ENCODE peak calls at places on chromosomes 11 and 22, in six cellular contexts. R is prostate gland, I is endodermal cell, F is body of pancreas, O is Caco-2, Q is pancreas. S is an unnamed sample. For H3K4me1, the result is how much of the 10 kb centered on the place peaks cover.

GRCh38 chr22:49211176-49211575 is 616.5 kb downstream of the BRD1 start:
- DNase-seq in F (no peak), R (no peak), Q (no peak), O (no peak), I (peak), S (peak)

GRCh38 chr22:46280999-46281623 is 13.3 kb downstream of the TTC38 start:
- DNase-seq in F (no peak), R (no peak), O (no peak), Q (no peak), I (no peak), S (peak)

GRCh38 chr11:59551651-59552521 is 40.5 kb downstream of the OR4D9 start:
- DNase-seq in Q (no peak), O (peak), R (no peak), I (peak), F (peak), S (no peak)

GRCh38 chr22:21589415-21589814 is 21.9 kb downstream of the UBE2L3 start:
- DNase-seq in I (no peak), R (no peak), O (no peak), Q (no peak), F (no peak), S (no peak)

GRCh38 chr11:65814131-65814959 is 19.4 kb upstream of the SNX32 start:
- DNase-seq in R (no peak), Q (no peak), F (peak), O (no peak), I (no peak), S (peak)

GRCh38 chr22:42969348-42969975 is 45.5 kb downstream of the PACSIN2 start:
- DNase-seq in O (no peak), F (no peak), R (no peak), Q (no peak), I (no peak), S (no peak)

GRCh38 chr11:37560346-37560745 is 962.3 kb upstream of the RAG2 start:
- DNase-seq in I (no peak), F (no peak), R (no peak), Q (no peak), O (no peak), S (no peak)

GRCh38 chr11:133947298-133947905 is 9.4 kb downstream of the IGSF9B start:
- DNase-seq in Q (no peak), O (no peak), F (peak), R (no peak), I (peak), S (peak)

GRCh38 chr11:8959546-8960166 is 4.6 kb downstream of the TMEM9B start:
- DNase-seq in O (peak), Q (peak), R (peak), F (peak), I (peak), S (no peak)

GRCh38 chr11:35525501-35526175 is at the start of gene PAMR1:
- DNase-seq in F (peak), Q (peak), O (peak), R (peak), I (peak), S (peak)

GRCh38 chr11:76649964-76650363 is 20.6 kb downstream of the LRRC32 start:
- DNase-seq in O (no peak), I (peak), Q (no peak), R (no peak), F (no peak), S (no peak)

GRCh38 chr11:64292458-64293254 is 1.6 kb downstream of the KCNK4 start:
- DNase-seq in O (no peak), F (no peak), Q (no peak), R (no peak), I (no peak), S (no peak)

GRCh38 chr22:44037519-44038370 is 13.6 kb downstream of the PARVB start:
- DNase-seq in R (no peak), O (no peak), F (no peak), Q (no peak), I (no peak), S (no peak)

GRCh38 chr22:46584081-46584903 is 35.9 kb upstream of the GRAMD4 start:
- DNase-seq in Q (no peak), O (no peak), I (peak), R (no peak), F (no peak), S (peak)

GRCh38 chr11:18802381-18803257 is 11.0 kb upstream of the PTPN5 start:
- DNase-seq in Q (peak), I (peak), F (peak), R (peak), O (peak), S (no peak)

GRCh38 chr11:44138286-44138685 is 42.8 kb downstream of the EXT2 start:
- DNase-seq in Q (no peak), R (no peak), F (no peak), O (no peak), I (no peak), S (no peak)

GRCh38 chr11:113796663-113797259 is 17.2 kb downstream of the CLDN25 start:
- DNase-seq in I (peak), R (peak), F (peak), O (peak), Q (peak), S (no peak)

GRCh38 chr11:120578591-120579154 is 67.1 kb downstream of the GRIK4 start:
- DNase-seq in O (no peak), F (no peak), I (peak), Q (no peak), R (no peak), S (no peak)

GRCh38 chr11:58900479-58901420 is 38.5 kb upstream of the GLYATL1 start:
- DNase-seq in F (peak), R (peak), I (peak), O (peak), Q (peak), S (peak)

GRCh38 chr22:29382575-29383328 is 5.6 kb downstream of the AP1B1 start:
- DNase-seq in Q (peak), I (no peak), R (no peak), F (peak), O (peak), S (no peak)

GRCh38 chr22:42316988-42317387 is 46.5 kb upstream of the TCF20 start:
- DNase-seq in F (no peak), I (no peak), Q (no peak), R (peak), O (no peak), S (peak)

GRCh38 chr22:37176464-37177061 is 11.5 kb downstream of the C1QTNF6 start:
- DNase-seq in O (peak), Q (no peak), F (no peak), R (peak), I (peak), S (peak)

GRCh38 chr11:63893355-63893754 is 23.6 kb downstream of the RCOR2 start:
- DNase-seq in I (no peak), Q (no peak), R (no peak), O (no peak), F (no peak), S (no peak)

GRCh38 chr11:18312663-18313420 is 9.1 kb downstream of the HPS5 start:
- DNase-seq in Q (no peak), O (peak), I (no peak), F (no peak), R (no peak), S (no peak)

GRCh38 chr11:126965331-126965730 is 35.2 kb downstream of the KIRREL3 start:
- DNase-seq in I (no peak), F (no peak), O (no peak), R (no peak), Q (no peak), S (no peak)

GRCh38 chr11:125343732-125344131 is 152.3 kb downstream of the FEZ1 start:
- DNase-seq in R (no peak), O (no peak), Q (no peak), I (peak), F (no peak), S (peak)

GRCh38 chr11:83827520-83827919 is 541.4 kb upstream of the CCDC90B start:
- DNase-seq in F (no peak), O (no peak), I (no peak), R (no peak), Q (no peak), S (no peak)

GRCh38 chr11:1791912-1792311 is 28.2 kb upstream of the CTSD start:
- DNase-seq in R (no peak), F (no peak), I (no peak), Q (no peak), O (no peak), S (no peak)

GRCh38 chr11:39374963-39375698 is 2084.3 kb downstream of the LRRC4C start:
- DNase-seq in I (no peak), O (no peak), R (no peak), Q (no peak), F (no peak), S (no peak)

GRCh38 chr11:46105134-46105628 is 16.1 kb downstream of the PHF21A start:
- DNase-seq in F (no peak), Q (no peak), O (no peak), R (no peak), I (no peak), S (no peak)

GRCh38 chr11:16216831-16217230 is 139.5 kb downstream of the SOX6 start:
- DNase-seq in F (no peak), O (no peak), Q (no peak), R (no peak), I (no peak), S (no peak)

GRCh38 chr11:2422461-2423156 is 21.7 kb downstream of the TRPM5 start:
- DNase-seq in O (no peak), R (no peak), F (no peak), I (no peak), Q (no peak), S (no peak)

GRCh38 chr11:59865031-59865430 is 1.3 kb downstream of the TCN1 start:
- DNase-seq in Q (no peak), R (no peak), I (no peak), F (no peak), O (no peak), S (no peak)

GRCh38 chr11:60169264-60169915 is 13.5 kb downstream of the MS4A6A start:
- DNase-seq in O (no peak), I (peak), R (no peak), F (peak), Q (peak), S (no peak)

GRCh38 chr11:33086017-33086416 is 46.6 kb downstream of the TCP11L1 start:
- DNase-seq in R (no peak), I (no peak), O (no peak), F (no peak), Q (no peak), S (no peak)

GRCh38 chr11:36840378-36840777 is 242.3 kb upstream of the RAG2 start:
- DNase-seq in O (no peak), F (no peak), Q (no peak), R (no peak), I (no peak), S (no peak)

GRCh38 chr22:28930357-28931007 is 47.1 kb downstream of the ZNRF3 start:
- DNase-seq in O (no peak), Q (no peak), F (no peak), R (no peak), I (no peak), S (no peak)

GRCh38 chr22:36922097-36922608 is 8.7 kb downstream of the CSF2RB start:
- DNase-seq in F (no peak), I (peak), O (no peak), Q (no peak), R (no peak), S (no peak)

GRCh38 chr11:102810943-102811528 is 13.1 kb upstream of the MMP1 start:
- DNase-seq in Q (no peak), F (no peak), R (no peak), I (no peak), O (no peak), S (no peak)

GRCh38 chr22:39318507-39319283 is 728 bp downstream of the RPL3 start:
- DNase-seq in Q (no peak), R (no peak), I (no peak), O (no peak), F (no peak), S (no peak)

GRCh38 chr11:116932182-116932581 is 94.8 kb upstream of the APOA1 start:
- DNase-seq in O (no peak), F (no peak), I (no peak), R (no peak), Q (no peak), S (no peak)
- H3K4me1 ChIP-seq in O (under half), F (under half), I (under half), R (under half), Q (under half), S (under half)

GRCh38 chr11:34510673-34511072 is 2.9 kb downstream of the ELF5 start:
- DNase-seq in F (no peak), Q (no peak), R (no peak), O (no peak), I (no peak), S (no peak)
- TF ChIP-seq CTCF in F (no peak), Q (no peak), R (no peak), O (no peak), I (no peak), S (no peak)

GRCh38 chr11:67538823-67539505 is 15.7 kb upstream of the CABP2 start:
- DNase-seq in R (no peak), I (no peak), Q (no peak), O (no peak), F (no peak), S (no peak)

GRCh38 chr11:67538306-67538705 is 15.1 kb upstream of the CABP2 start:
- DNase-seq in F (no peak), Q (no peak), R (no peak), I (no peak), O (no peak), S (no peak)

GRCh38 chr11:67542169-67542568 is 18.9 kb upstream of the CABP2 start:
- DNase-seq in F (no peak), R (no peak), I (no peak), Q (no peak), O (no peak), S (no peak)

GRCh38 chr11:67541198-67541597 is 18.0 kb upstream of the CABP2 start:
- DNase-seq in I (no peak), Q (no peak), F (no peak), O (no peak), R (no peak), S (no peak)

DNA sequence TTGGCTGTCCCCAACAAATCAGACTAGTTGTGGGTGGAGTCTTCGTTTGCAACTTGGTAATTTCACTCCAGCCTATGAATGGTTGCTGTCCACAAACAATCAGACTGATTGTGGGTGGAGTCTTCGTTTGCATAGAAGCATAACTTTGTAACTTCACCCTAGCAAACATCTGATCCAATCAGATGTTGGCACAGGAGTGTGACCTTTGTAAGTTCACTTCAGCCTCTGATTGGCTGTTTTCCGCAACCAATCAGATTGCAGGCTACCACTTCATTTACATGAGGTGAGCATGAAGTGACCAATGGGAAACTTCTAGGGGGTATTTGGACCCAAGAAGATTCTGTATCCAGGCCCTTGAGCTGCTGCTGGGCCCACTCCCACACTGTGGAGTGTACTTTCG is 16.3 kb upstream of the CABP2 start:
- DNase-seq in R (no peak), O (no peak), Q (no peak), F (no peak), I (no peak), S (no peak)
- H3K4me1 ChIP-seq in R (under half), O (under half), Q (under half), F (under half), I (under half), S (under half)

DNA sequence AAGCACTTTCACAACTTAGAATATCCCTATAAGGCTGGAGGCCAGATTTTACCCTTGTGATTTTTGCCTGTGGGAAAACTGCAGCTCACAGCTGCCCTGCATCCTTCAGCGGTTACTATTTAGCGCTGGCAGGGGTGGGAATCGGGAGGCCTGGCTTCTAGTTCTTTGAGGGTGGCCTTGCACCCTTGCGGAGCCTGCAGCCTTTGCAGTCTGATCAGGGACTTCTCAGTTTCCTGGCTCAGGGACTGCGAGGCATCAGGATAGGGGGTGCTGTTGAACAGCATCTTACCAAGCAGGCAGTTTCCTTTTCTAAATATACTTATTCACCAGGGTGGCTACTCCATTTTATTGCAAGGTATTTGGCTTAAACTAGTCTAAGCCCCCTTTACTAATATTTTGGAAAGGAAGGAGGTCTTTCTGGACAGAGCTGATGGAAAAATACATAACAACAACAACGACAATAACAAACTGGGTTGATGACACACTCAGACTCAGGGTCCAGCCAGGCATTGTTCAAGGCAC is 2.9 kb upstream of the APOA1 start:
- DNase-seq in I (peak), F (no peak), R (no peak), Q (no peak), O (no peak), S (no peak)
- TF ChIP-seq CTCF in I (peak), F (no peak), R (no peak), Q (no peak), O (no peak), S (peak)

GRCh38 chr22:20148414-20148813 is 2.4 kb downstream of the CCDC188 start:
- DNase-seq in Q (no peak), O (no peak), I (no peak), F (no peak), R (no peak), S (no peak)
- H3K4me1 ChIP-seq in Q (under half), O (under half), I (under half), F (under half), R (under half), S (under half)

DNA sequence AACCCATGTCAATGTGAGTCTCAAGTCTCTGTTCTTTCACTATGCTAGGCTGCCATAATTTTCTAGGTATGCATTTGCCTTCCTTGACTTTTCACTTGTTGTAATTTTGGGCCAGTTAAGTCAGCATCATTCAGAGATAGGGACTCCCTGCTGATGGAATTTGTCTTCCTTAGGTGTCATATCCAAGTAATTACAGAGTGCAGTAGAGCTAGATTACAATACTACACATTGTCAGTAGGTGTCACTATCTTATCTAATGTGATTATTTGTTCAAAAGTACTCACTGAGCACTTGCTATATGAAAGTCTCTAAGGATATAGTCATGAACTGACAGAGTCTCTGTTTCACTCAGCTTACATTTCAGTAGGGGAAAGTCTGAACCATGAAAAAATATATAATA is 25.0 kb upstream of the SYN3 start:
- DNase-seq in F (no peak), O (no peak), I (no peak), R (no peak), Q (no peak), S (no peak)
- TF ChIP-seq CTCF in F (no peak), O (no peak), I (peak), R (no peak), Q (no peak), S (peak)

GRCh38 chr11:7904910-7905309 is 26.2 kb downstream of the OR10A6 start:
- DNase-seq in Q (no peak), F (no peak), O (no peak), I (no peak), R (no peak), S (no peak)
- H3K4me1 ChIP-seq in Q (under half), F (under half), O (under half), I (under half), R (under half), S (under half)

DNA sequence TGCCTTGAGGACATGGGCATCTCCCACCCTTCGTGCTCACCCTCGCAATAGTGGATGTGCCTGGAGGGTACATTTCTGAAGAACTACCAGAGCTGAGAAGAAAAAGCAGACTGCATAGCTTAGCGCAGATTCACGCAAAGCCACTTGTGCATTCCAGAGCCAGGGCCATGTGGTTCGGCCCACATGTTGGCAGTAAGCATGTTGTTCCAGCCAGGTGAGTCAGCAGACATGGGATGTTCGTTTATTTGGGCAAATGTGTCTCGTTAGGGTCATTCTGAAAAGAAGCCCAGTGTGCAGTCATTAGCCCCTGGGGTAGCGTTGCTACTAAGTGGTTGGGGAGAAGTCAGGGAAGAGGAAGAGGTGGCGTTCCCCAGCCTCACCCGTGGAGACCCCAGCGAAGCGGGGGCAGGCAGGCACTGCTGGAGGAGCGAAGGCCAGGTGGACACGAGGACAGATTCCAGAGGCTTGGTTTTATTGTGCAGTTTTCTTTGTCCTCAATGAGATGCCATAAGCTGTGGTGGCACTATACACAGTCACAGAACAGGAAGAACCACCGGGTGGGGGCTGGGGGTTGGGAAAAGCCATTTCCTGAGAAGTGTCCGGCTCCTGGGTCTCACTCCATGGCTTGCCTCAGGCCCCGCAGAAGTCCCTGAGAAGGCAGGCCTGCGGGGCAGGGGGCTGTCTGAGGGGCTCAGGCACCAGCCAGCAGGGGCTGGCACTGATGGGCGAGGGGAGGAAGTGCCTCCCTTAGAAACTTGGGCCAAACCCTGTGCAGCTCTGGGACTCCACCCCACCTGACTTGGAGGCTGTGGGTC is 5.0 kb downstream of the THY1 start:
- DNase-seq in F (no peak), O (no peak), I (no peak), R (no peak), Q (no peak), S (no peak)
- TF ChIP-seq CTCF in F (no peak), O (no peak), I (no peak), R (no peak), Q (no peak), S (no peak)

S was measured in upper lobe of right lung.